ENCODE peak calls at places on chromosomes 2 and 18, in six cellular contexts. One of them, this sample, is unnamed.

GRCh38 chr18:6940451-6940970 is 177.1 kb downstream of the LAMA1 start:
- ATAC-seq in RWPE2: no peak
- ATAC-seq in PC-3: no peak
- ATAC-seq in T-cell: no peak
- ATAC-seq in HCT116: no peak
- ATAC-seq in pancreas: no peak
- ATAC-seq in this sample: no peak

GRCh38 chr2:130966149-130967019 is 126.9 kb downstream of the FAM168B start:
- ATAC-seq in T-cell: no peak
- ATAC-seq in PC-3: no peak
- ATAC-seq in HCT116: no peak
- ATAC-seq in RWPE2: no peak
- ATAC-seq in pancreas: no peak
- ATAC-seq in this sample: no peak

GRCh38 chr2:58920001-58920400 is 678.9 kb upstream of the FANCL start:
- ATAC-seq in T-cell: no peak
- ATAC-seq in RWPE2: no peak
- ATAC-seq in HCT116: no peak
- ATAC-seq in pancreas: no peak
- ATAC-seq in PC-3: no peak
- ATAC-seq in this sample: no peak

GRCh38 chr2:26011990-26012856 is 21.7 kb upstream of the RAB10 start:
- ATAC-seq in PC-3: peak
- ATAC-seq in T-cell: no peak
- ATAC-seq in HCT116: peak
- ATAC-seq in pancreas: peak
- ATAC-seq in RWPE2: peak
- ATAC-seq in this sample: peak

GRCh38 chr2:195602687-195603086 is 54.3 kb upstream of the SLC39A10 start:
- ATAC-seq in pancreas: no peak
- ATAC-seq in T-cell: no peak
- ATAC-seq in RWPE2: no peak
- ATAC-seq in HCT116: no peak
- ATAC-seq in PC-3: no peak
- ATAC-seq in this sample: no peak

GRCh38 chr2:206082298-206082843 is 3.6 kb downstream of the INO80D start:
- ATAC-seq in HCT116: no peak
- ATAC-seq in RWPE2: no peak
- ATAC-seq in T-cell: no peak
- ATAC-seq in PC-3: no peak
- ATAC-seq in pancreas: no peak
- ATAC-seq in this sample: no peak

GRCh38 chr2:69013837-69014796 is 1.1 kb downstream of the ANTXR1 start:
- ATAC-seq in T-cell: no peak
- ATAC-seq in pancreas: no peak
- ATAC-seq in RWPE2: peak
- ATAC-seq in HCT116: no peak
- ATAC-seq in PC-3: no peak
- ATAC-seq in this sample: no peak

GRCh38 chr2:222504191-222504590 is 79.8 kb downstream of the SGPP2 start:
- ATAC-seq in T-cell: no peak
- ATAC-seq in pancreas: no peak
- ATAC-seq in PC-3: no peak
- ATAC-seq in RWPE2: no peak
- ATAC-seq in HCT116: no peak
- ATAC-seq in this sample: peak

GRCh38 chr2:125745514-125745913 is 910.4 kb upstream of the GYPC start:
- ATAC-seq in HCT116: no peak
- ATAC-seq in T-cell: no peak
- ATAC-seq in RWPE2: peak
- ATAC-seq in pancreas: peak
- ATAC-seq in PC-3: no peak
- ATAC-seq in this sample: no peak

GRCh38 chr2:160582481-160583161 is 89.0 kb upstream of the RBMS1 start:
- ATAC-seq in T-cell: no peak
- ATAC-seq in pancreas: peak
- ATAC-seq in HCT116: no peak
- ATAC-seq in PC-3: peak
- ATAC-seq in RWPE2: peak
- ATAC-seq in this sample: no peak

GRCh38 chr18:62828852-62829251 is 113.5 kb downstream of the PHLPP1 start:
- ATAC-seq in HCT116: no peak
- ATAC-seq in pancreas: no peak
- ATAC-seq in T-cell: no peak
- ATAC-seq in RWPE2: no peak
- ATAC-seq in PC-3: no peak
- ATAC-seq in this sample: no peak

GRCh38 chr2:60675309-60675708 is 80.8 kb upstream of the PAPOLG start:
- ATAC-seq in pancreas: no peak
- ATAC-seq in HCT116: peak
- ATAC-seq in RWPE2: no peak
- ATAC-seq in T-cell: no peak
- ATAC-seq in PC-3: no peak
- ATAC-seq in this sample: no peak

GRCh38 chr2:85243101-85244072 is 84.4 kb downstream of the TGOLN2 start:
- ATAC-seq in PC-3: no peak
- ATAC-seq in pancreas: peak
- ATAC-seq in HCT116: peak
- ATAC-seq in RWPE2: no peak
- ATAC-seq in T-cell: no peak
- ATAC-seq in this sample: no peak

GRCh38 chr2:24809316-24810007 is 16.2 kb downstream of the CENPO start:
- ATAC-seq in T-cell: no peak
- ATAC-seq in PC-3: peak
- ATAC-seq in RWPE2: peak
- ATAC-seq in HCT116: no peak
- ATAC-seq in pancreas: no peak
- ATAC-seq in this sample: no peak

GRCh38 chr2:230205721-230206120 is 14.1 kb downstream of the SP110 start:
- ATAC-seq in T-cell: no peak
- ATAC-seq in HCT116: no peak
- ATAC-seq in pancreas: no peak
- ATAC-seq in PC-3: no peak
- ATAC-seq in RWPE2: no peak
- ATAC-seq in this sample: no peak

GRCh38 chr2:121665504-121665903 is 16.2 kb upstream of the CLASP1 start:
- ATAC-seq in HCT116: no peak
- ATAC-seq in RWPE2: peak
- ATAC-seq in pancreas: no peak
- ATAC-seq in PC-3: peak
- ATAC-seq in T-cell: no peak
- ATAC-seq in this sample: peak

GRCh38 chr18:28541941-28542340 is 365.0 kb upstream of the CDH2 start:
- ATAC-seq in RWPE2: no peak
- ATAC-seq in PC-3: no peak
- ATAC-seq in pancreas: no peak
- ATAC-seq in T-cell: no peak
- ATAC-seq in HCT116: no peak
- ATAC-seq in this sample: no peak

GRCh38 chr2:111100765-111101162 is 19.9 kb upstream of the BCL2L11 start:
- ATAC-seq in PC-3: peak
- ATAC-seq in T-cell: peak
- ATAC-seq in HCT116: peak
- ATAC-seq in RWPE2: peak
- ATAC-seq in pancreas: no peak
- ATAC-seq in this sample: peak

GRCh38 chr2:169716938-169717690 is 16.5 kb upstream of the KLHL23 start:
- ATAC-seq in pancreas: no peak
- ATAC-seq in T-cell: no peak
- ATAC-seq in PC-3: peak
- ATAC-seq in HCT116: no peak
- ATAC-seq in RWPE2: peak
- ATAC-seq in this sample: no peak

GRCh38 chr2:189569295-189569925 is 11.2 kb downstream of the SLC40A1 start:
- ATAC-seq in HCT116: no peak
- ATAC-seq in pancreas: peak
- ATAC-seq in PC-3: no peak
- ATAC-seq in T-cell: no peak
- ATAC-seq in RWPE2: no peak
- ATAC-seq in this sample: no peak

GRCh38 chr18:46196627-46197243 is 92.5 kb downstream of the HAUS1 start:
- ATAC-seq in PC-3: no peak
- ATAC-seq in RWPE2: no peak
- ATAC-seq in HCT116: peak
- ATAC-seq in pancreas: no peak
- ATAC-seq in T-cell: no peak
- ATAC-seq in this sample: no peak

GRCh38 chr2:216551669-216552068 is 53.0 kb downstream of the RPL37A start:
- ATAC-seq in PC-3: peak
- ATAC-seq in RWPE2: peak
- ATAC-seq in pancreas: no peak
- ATAC-seq in T-cell: no peak
- ATAC-seq in HCT116: no peak
- ATAC-seq in this sample: peak

GRCh38 chr2:74253937-74254336 is 55.5 kb downstream of the MTHFD2 start:
- ATAC-seq in HCT116: no peak
- ATAC-seq in pancreas: no peak
- ATAC-seq in T-cell: no peak
- ATAC-seq in PC-3: no peak
- ATAC-seq in RWPE2: no peak
- ATAC-seq in this sample: no peak

GRCh38 chr2:102772659-102773058 is 10.8 kb downstream of the TMEM182 start:
- ATAC-seq in pancreas: no peak
- ATAC-seq in T-cell: no peak
- ATAC-seq in PC-3: no peak
- ATAC-seq in HCT116: no peak
- ATAC-seq in RWPE2: no peak
- ATAC-seq in this sample: no peak

GRCh38 chr18:10047237-10047636 is 133.4 kb downstream of the VAPA start:
- ATAC-seq in pancreas: no peak
- ATAC-seq in RWPE2: no peak
- ATAC-seq in T-cell: no peak
- ATAC-seq in PC-3: no peak
- ATAC-seq in HCT116: no peak
- ATAC-seq in this sample: no peak

GRCh38 chr2:80643598-80643997 is 339.0 kb upstream of the LRRTM1 start:
- ATAC-seq in RWPE2: peak
- ATAC-seq in PC-3: no peak
- ATAC-seq in T-cell: no peak
- ATAC-seq in pancreas: no peak
- ATAC-seq in HCT116: no peak
- ATAC-seq in this sample: peak

GRCh38 chr2:45930396-45930792 is 278.9 kb downstream of the PRKCE start:
- ATAC-seq in pancreas: no peak
- ATAC-seq in HCT116: peak
- ATAC-seq in RWPE2: peak
- ATAC-seq in PC-3: no peak
- ATAC-seq in T-cell: no peak
- ATAC-seq in this sample: peak

GRCh38 chr2:61398413-61398812 is 72.5 kb downstream of the USP34 start:
- ATAC-seq in HCT116: no peak
- ATAC-seq in T-cell: no peak
- ATAC-seq in pancreas: no peak
- ATAC-seq in PC-3: no peak
- ATAC-seq in RWPE2: no peak
- ATAC-seq in this sample: no peak

GRCh38 chr2:8086342-8086741 is 595.5 kb upstream of the ID2 start:
- ATAC-seq in pancreas: no peak
- ATAC-seq in PC-3: no peak
- ATAC-seq in T-cell: no peak
- ATAC-seq in RWPE2: no peak
- ATAC-seq in HCT116: no peak
- ATAC-seq in this sample: no peak

GRCh38 chr2:68377137-68377780 is 12.2 kb downstream of the PLEK start:
- ATAC-seq in T-cell: no peak
- ATAC-seq in pancreas: no peak
- ATAC-seq in PC-3: no peak
- ATAC-seq in HCT116: no peak
- ATAC-seq in RWPE2: no peak
- ATAC-seq in this sample: no peak

GRCh38 chr2:159735648-159736047 is 23.3 kb downstream of the MARCHF7 start:
- ATAC-seq in pancreas: no peak
- ATAC-seq in RWPE2: peak
- ATAC-seq in T-cell: no peak
- ATAC-seq in HCT116: no peak
- ATAC-seq in PC-3: no peak
- ATAC-seq in this sample: peak

GRCh38 chr2:236562434-236562833 is 7.2 kb upstream of the ACKR3 start:
- ATAC-seq in T-cell: no peak
- ATAC-seq in RWPE2: no peak
- ATAC-seq in HCT116: peak
- ATAC-seq in pancreas: peak
- ATAC-seq in PC-3: peak
- ATAC-seq in this sample: no peak

GRCh38 chr2:149611100-149611820 is 23.7 kb upstream of the MMADHC start:
- ATAC-seq in RWPE2: no peak
- ATAC-seq in PC-3: no peak
- ATAC-seq in T-cell: no peak
- ATAC-seq in pancreas: peak
- ATAC-seq in HCT116: no peak
- ATAC-seq in this sample: peak

GRCh38 chr2:72165792-72166191 is 18.1 kb upstream of the CYP26B1 start:
- ATAC-seq in RWPE2: peak
- ATAC-seq in pancreas: no peak
- ATAC-seq in PC-3: peak
- ATAC-seq in HCT116: no peak
- ATAC-seq in T-cell: no peak
- ATAC-seq in this sample: no peak

GRCh38 chr2:6946722-6947121 is 29.5 kb downstream of the RNF144A start:
- ATAC-seq in T-cell: no peak
- ATAC-seq in HCT116: no peak
- ATAC-seq in pancreas: peak
- ATAC-seq in PC-3: peak
- ATAC-seq in RWPE2: peak
- ATAC-seq in this sample: no peak

GRCh38 chr2:159094173-159094737 is 125.8 kb downstream of the TANC1 start:
- ATAC-seq in T-cell: no peak
- ATAC-seq in PC-3: no peak
- ATAC-seq in RWPE2: no peak
- ATAC-seq in HCT116: no peak
- ATAC-seq in pancreas: no peak
- ATAC-seq in this sample: no peak

GRCh38 chr2:10325278-10326145 is 22.8 kb downstream of the HPCAL1 start:
- ATAC-seq in PC-3: no peak
- ATAC-seq in RWPE2: no peak
- ATAC-seq in T-cell: no peak
- ATAC-seq in pancreas: peak
- ATAC-seq in HCT116: no peak
- ATAC-seq in this sample: no peak

GRCh38 chr18:62324355-62324828 is 718 bp upstream of the TNFRSF11A start:
- ATAC-seq in pancreas: no peak
- ATAC-seq in T-cell: no peak
- ATAC-seq in HCT116: no peak
- ATAC-seq in PC-3: no peak
- ATAC-seq in RWPE2: no peak
- ATAC-seq in this sample: no peak

GRCh38 chr2:219172231-219173154 is 2.7 kb upstream of the SLC23A3 start:
- ATAC-seq in pancreas: no peak
- ATAC-seq in RWPE2: no peak
- ATAC-seq in T-cell: no peak
- ATAC-seq in PC-3: no peak
- ATAC-seq in HCT116: no peak
- ATAC-seq in this sample: no peak